ENCODE peak calls at places on chromosomes 16 and 17, in eight cellular contexts. X is fibroblast of pulmonary artery, A is aorta, W is SHP77, F is Caco-2, Z is NCI-H446, Q is testis, B is ascending aorta. I is an unnamed sample.

GRCh38 chr17:45648642-45649041 is 135.5 kb upstream of the CRHR1 start:
- DNase-seq in Z (no peak), F (no peak), X (no peak), W (no peak), B (no peak), A (peak), Q (no peak), I (no peak)

GRCh38 chr16:51337662-51338061 is 186.6 kb upstream of the SALL1 start:
- DNase-seq in B (no peak), Z (no peak), X (no peak), F (no peak), W (no peak), Q (no peak), A (no peak), I (no peak)

GRCh38 chr17:75124041-75124818 is 7.3 kb downstream of the NT5C start:
- DNase-seq in A (peak), Z (no peak), W (peak), B (no peak), Q (no peak), F (peak), X (peak), I (no peak)

GRCh38 chr17:79812969-79813825 is 16.3 kb upstream of the CBX8 start:
- DNase-seq in F (peak), Z (peak), X (no peak), A (no peak), W (peak), B (no peak), Q (no peak), I (no peak)

GRCh38 chr17:35052240-35052608 is 11.3 kb downstream of the RFFL start:
- DNase-seq in W (no peak), X (no peak), F (no peak), A (no peak), B (no peak), Q (no peak), Z (no peak), I (no peak)

GRCh38 chr17:61325382-61326073 is 74.1 kb upstream of the TBX2 start:
- DNase-seq in Z (peak), B (no peak), F (no peak), A (no peak), Q (no peak), X (peak), W (no peak), I (no peak)

GRCh38 chr16:17590711-17591654 is 120.2 kb upstream of the XYLT1 start:
- DNase-seq in W (no peak), X (no peak), Q (no peak), Z (no peak), B (no peak), A (no peak), F (no peak), I (no peak)

GRCh38 chr16:85659805-85660511 is 28.8 kb downstream of the GINS2 start:
- DNase-seq in W (peak), X (peak), Z (peak), F (peak), B (no peak), A (peak), Q (peak), I (peak)

GRCh38 chr17:45073414-45074070 is 12.4 kb downstream of the NMT1 start:
- DNase-seq in Z (peak), B (no peak), X (peak), W (no peak), F (no peak), Q (no peak), A (no peak), I (no peak)

GRCh38 chr17:82449136-82449882 is 1.2 kb downstream of the CYBC1 start:
- DNase-seq in Z (no peak), F (no peak), W (peak), X (no peak), B (no peak), Q (peak), A (no peak), I (no peak)

GRCh38 chr17:31830971-31831755 is 27.9 kb downstream of the COPRS start:
- DNase-seq in B (no peak), Q (no peak), A (no peak), X (no peak), W (no peak), F (no peak), Z (no peak), I (no peak)

GRCh38 chr17:40483679-40484078 is 17.7 kb downstream of the TNS4 start:
- DNase-seq in X (no peak), Q (no peak), B (no peak), A (no peak), W (no peak), Z (no peak), F (no peak), I (no peak)

GRCh38 chr17:12580640-12581039 is 85.0 kb upstream of the MYOCD start:
- DNase-seq in X (no peak), A (no peak), Q (no peak), W (no peak), F (no peak), Z (no peak), B (no peak), I (no peak)

GRCh38 chr16:15434079-15434424 is 336 bp upstream of the BMERB1 start:
- DNase-seq in F (no peak), Q (no peak), B (no peak), W (no peak), Z (no peak), A (no peak), X (no peak), I (no peak)

GRCh38 chr16:27428035-27428785 is 26.2 kb downstream of the IL21R start:
- DNase-seq in B (peak), W (no peak), Q (peak), Z (no peak), F (no peak), X (no peak), A (peak), I (peak)

GRCh38 chr17:37160940-37161339 is 212.2 kb downstream of the AATF start:
- DNase-seq in Z (no peak), X (peak), F (no peak), A (no peak), W (no peak), Q (no peak), B (no peak), I (no peak)

GRCh38 chr17:15341385-15341849 is at the start of gene TEKT3:
- DNase-seq in A (peak), Q (peak), W (no peak), B (peak), X (peak), Z (no peak), F (peak), I (peak)

GRCh38 chr16:50862818-50863672 is 121.2 kb downstream of the CYLD start:
- DNase-seq in F (no peak), Z (no peak), W (no peak), B (peak), Q (no peak), X (no peak), A (no peak), I (no peak)

GRCh38 chr17:76266244-76266938 is 1.2 kb downstream of the UBALD2 start:
- DNase-seq in Z (no peak), Q (no peak), W (no peak), A (no peak), X (peak), F (no peak), B (no peak), I (no peak)

GRCh38 chr17:27889711-27890251 is 3.4 kb downstream of the LYRM9 start:
- DNase-seq in A (no peak), Q (no peak), Z (no peak), W (no peak), X (no peak), F (no peak), B (no peak), I (no peak)

GRCh38 chr17:39566092-39566491 is 41.6 kb downstream of the NEUROD2 start:
- DNase-seq in F (no peak), W (no peak), Z (no peak), B (no peak), A (no peak), X (no peak), Q (no peak), I (no peak)

GRCh38 chr16:85157813-85158701 is 45.8 kb upstream of the CIBAR2 start:
- DNase-seq in Z (no peak), W (no peak), A (no peak), Q (no peak), X (no peak), F (peak), B (no peak), I (no peak)

GRCh38 chr17:40906613-40907012 is 21.6 kb upstream of the KRT20 start:
- DNase-seq in A (no peak), Q (no peak), W (no peak), Z (no peak), X (no peak), B (no peak), F (no peak), I (no peak)

GRCh38 chr17:15507896-15508295 is 40.5 kb upstream of the CDRT4 start:
- DNase-seq in B (no peak), F (no peak), W (no peak), Q (no peak), Z (no peak), X (no peak), A (no peak), I (no peak)

GRCh38 chr17:66945451-66945850 is 19.1 kb upstream of the CACNG4 start:
- DNase-seq in B (no peak), Q (no peak), A (no peak), W (peak), Z (no peak), F (no peak), X (no peak), I (no peak)

GRCh38 chr17:72850410-72850809 is 242.1 kb downstream of the SLC39A11 start:
- DNase-seq in W (no peak), A (no peak), F (no peak), Z (no peak), B (no peak), X (peak), Q (no peak), I (no peak)

GRCh38 chr17:31544186-31544585 is 152.7 kb downstream of the RAB11FIP4 start:
- DNase-seq in B (no peak), X (no peak), W (peak), Q (no peak), Z (no peak), F (no peak), A (no peak), I (no peak)

GRCh38 chr16:2337431-2338296 is 2.9 kb downstream of the ABCA3 start:
- DNase-seq in Z (no peak), X (no peak), W (no peak), B (peak), F (no peak), A (no peak), Q (no peak), I (no peak)

GRCh38 chr17:61411114-61411943 is 11.7 kb downstream of the TBX2 start:
- DNase-seq in A (peak), F (peak), Q (no peak), W (no peak), Z (no peak), B (peak), X (no peak), I (peak)

GRCh38 chr17:76716834-76717205 is 6.1 kb upstream of the MXRA7 start:
- DNase-seq in Q (no peak), W (no peak), X (peak), F (no peak), Z (no peak), A (no peak), B (no peak), I (no peak)

GRCh38 chr16:68826652-68827051 is 16.7 kb upstream of the TANGO6 start:
- DNase-seq in F (no peak), B (no peak), A (no peak), Q (no peak), W (no peak), X (no peak), Z (no peak), I (no peak)

GRCh38 chr16:86994651-86995171 is 322.5 kb downstream of the C16orf95 start:
- DNase-seq in A (no peak), B (no peak), W (no peak), Q (no peak), Z (no peak), X (peak), F (no peak), I (no peak)

GRCh38 chr17:40473573-40474365 is 27.7 kb downstream of the TNS4 start:
- DNase-seq in Z (no peak), Q (no peak), F (no peak), W (no peak), A (no peak), X (no peak), B (no peak), I (no peak)

GRCh38 chr17:82767041-82767754 is 15.3 kb downstream of the TBCD start:
- DNase-seq in W (peak), X (peak), B (no peak), Q (peak), Z (peak), A (no peak), F (peak), I (no peak)

GRCh38 chr17:14198013-14198412 is 38.6 kb downstream of the CDRT15 start:
- DNase-seq in W (no peak), B (no peak), F (peak), A (no peak), Z (no peak), X (no peak), Q (no peak), I (no peak)

GRCh38 chr16:2517954-2518605 is 2.1 kb upstream of the AMDHD2 start:
- DNase-seq in X (no peak), F (no peak), Z (no peak), W (no peak), Q (no peak), A (no peak), B (no peak), I (no peak)

GRCh38 chr16:57981636-57982035 is 10.7 kb upstream of the CNGB1 start:
- DNase-seq in W (no peak), Q (no peak), B (no peak), X (no peak), F (no peak), A (peak), Z (no peak), I (no peak)

GRCh38 chr16:797120-797420 is 3.5 kb downstream of the GNG13 start:
- DNase-seq in B (no peak), W (no peak), X (no peak), A (no peak), Z (no peak), Q (no peak), F (peak), I (no peak)